ENCODE peak calls at places on chromosome 16, in seven cellular contexts. H is transverse colon, L is HepG2, P is sigmoid colon, Q is H1, F is GM12878, T is K562. V is an unnamed sample.

GRCh38 chr16:15440852-15441251 is 6.5 kb downstream of the BMERB1 start:
- DNase-seq in H (no peak), L (no peak), P (no peak), Q (no peak), F (no peak), T (no peak), V (no peak)

GRCh38 chr16:29984137-29984763 is 10.6 kb downstream of the TAOK2 start:
- DNase-seq in H (no peak), L (no peak), P (no peak), Q (no peak), F (no peak), T (no peak), V (no peak)

GRCh38 chr16:53091508-53092211 is 36.9 kb downstream of the CHD9 start:
- DNase-seq in H (peak), L (no peak), P (peak), Q (no peak), F (peak), T (no peak), V (peak)

GRCh38 chr16:66408181-66409048 is 18.7 kb upstream of the BEAN1 start:
- DNase-seq in H (no peak), L (peak), P (no peak), Q (no peak), F (no peak), T (no peak), V (no peak)

GRCh38 chr16:87461466-87461975 is 31.3 kb downstream of the ZCCHC14 start:
- DNase-seq in H (peak), L (peak), P (peak), Q (peak), F (no peak), T (peak), V (peak)

GRCh38 chr16:81107506-81107905 is 11.3 kb upstream of the GCSH start:
- DNase-seq in H (no peak), L (peak), P (no peak), Q (no peak), F (no peak), T (no peak), V (no peak)

GRCh38 chr16:54093281-54093680 is 193.3 kb downstream of the IRX3 start:
- DNase-seq in H (no peak), L (no peak), P (no peak), Q (no peak), F (no peak), T (no peak), V (no peak)

GRCh38 chr16:57284206-57284951 is at the start of gene PLLP:
- DNase-seq in H (peak), L (no peak), P (peak), Q (peak), F (no peak), T (peak), V (peak)

GRCh38 chr16:14202697-14203096 is 131.6 kb downstream of the MRTFB start:
- DNase-seq in H (no peak), L (peak), P (no peak), Q (no peak), F (no peak), T (peak), V (no peak)

GRCh38 chr16:29664133-29664912 is 1.3 kb downstream of the SPN start:
- DNase-seq in H (peak), L (no peak), P (no peak), Q (no peak), F (no peak), T (peak), V (no peak)

GRCh38 chr16:81181013-81181720 is 57.3 kb upstream of the BCO1 start:
- DNase-seq in H (peak), L (peak), P (peak), Q (peak), F (no peak), T (peak), V (peak)

GRCh38 chr16:72876221-72876620 is 171.7 kb downstream of the ZFHX3 start:
- DNase-seq in H (peak), L (no peak), P (peak), Q (no peak), F (peak), T (no peak), V (peak)

GRCh38 chr16:78395035-78395434 is 295.6 kb downstream of the WWOX start:
- DNase-seq in H (no peak), L (no peak), P (no peak), Q (no peak), F (no peak), T (no peak), V (no peak)

GRCh38 chr16:84995666-84996065 is 15.7 kb downstream of the ZDHHC7 start:
- DNase-seq in H (no peak), L (no peak), P (no peak), Q (no peak), F (no peak), T (no peak), V (peak)

GRCh38 chr16:57475711-57476339 is 10.5 kb downstream of the DOK4 start:
- DNase-seq in H (peak), L (peak), P (no peak), Q (peak), F (no peak), T (peak), V (no peak)

GRCh38 chr16:85171809-85172464 is 59.7 kb upstream of the CIBAR2 start:
- DNase-seq in H (no peak), L (no peak), P (no peak), Q (no peak), F (no peak), T (peak), V (no peak)

GRCh38 chr16:84785843-84786538 is 33.8 kb upstream of the CRISPLD2 start:
- DNase-seq in H (peak), L (peak), P (peak), Q (no peak), F (no peak), T (no peak), V (peak)

GRCh38 chr16:17306745-17307144 is 164.0 kb downstream of the XYLT1 start:
- DNase-seq in H (no peak), L (no peak), P (no peak), Q (no peak), F (no peak), T (no peak), V (no peak)

GRCh38 chr16:73126453-73126853 is 78.5 kb upstream of the ZFHX3 start:
- DNase-seq in H (no peak), L (peak), P (peak), Q (no peak), F (no peak), T (no peak), V (no peak)

GRCh38 chr16:7137560-7138330 is 194.9 kb upstream of the RBFOX1 start:
- DNase-seq in H (no peak), L (peak), P (no peak), Q (no peak), F (no peak), T (no peak), V (no peak)

GRCh38 chr16:64771273-64771672 is 350.6 kb downstream of the CDH11 start:
- DNase-seq in H (no peak), L (no peak), P (no peak), Q (no peak), F (no peak), T (no peak), V (no peak)

GRCh38 chr16:23222929-23223328 is 40.4 kb downstream of the SCNN1G start:
- DNase-seq in H (no peak), L (no peak), P (no peak), Q (no peak), F (no peak), T (no peak), V (no peak)

GRCh38 chr16:89337965-89338364 is 120.5 kb downstream of the ZNF778 start:
- DNase-seq in H (no peak), L (no peak), P (no peak), Q (no peak), F (no peak), T (no peak), V (no peak)

GRCh38 chr16:28872952-28873351 is 5.3 kb upstream of the ATP2A1 start:
- DNase-seq in H (no peak), L (no peak), P (no peak), Q (no peak), F (no peak), T (no peak), V (no peak)

GRCh38 chr16:17034477-17035252 is 436.1 kb downstream of the XYLT1 start:
- DNase-seq in H (no peak), L (no peak), P (no peak), Q (no peak), F (no peak), T (no peak), V (no peak)

GRCh38 chr16:59192551-59193199 is 458.6 kb upstream of the GOT2 start:
- DNase-seq in H (no peak), L (peak), P (no peak), Q (peak), F (no peak), T (no peak), V (no peak)

GRCh38 chr16:78098087-78098486 is 1.4 kb upstream of the WWOX start:
- DNase-seq in H (no peak), L (no peak), P (no peak), Q (no peak), F (no peak), T (no peak), V (no peak)

GRCh38 chr16:22186517-22186916 is 19.6 kb upstream of the EEF2K start:
- DNase-seq in H (no peak), L (no peak), P (no peak), Q (peak), F (no peak), T (no peak), V (no peak)

GRCh38 chr16:74622005-74622404 is 15.1 kb upstream of the GLG1 start:
- DNase-seq in H (no peak), L (no peak), P (no peak), Q (no peak), F (no peak), T (no peak), V (peak)

GRCh38 chr16:63185235-63185780 is 1149.1 kb upstream of the CDH8 start:
- DNase-seq in H (no peak), L (no peak), P (no peak), Q (no peak), F (no peak), T (no peak), V (no peak)

GRCh38 chr16:11824362-11824761 is 27.0 kb downstream of the RSL1D1 start:
- DNase-seq in H (peak), L (peak), P (peak), Q (no peak), F (no peak), T (no peak), V (peak)

GRCh38 chr16:73369841-73370240 is 321.9 kb upstream of the ZFHX3 start:
- DNase-seq in H (no peak), L (no peak), P (no peak), Q (no peak), F (no peak), T (no peak), V (no peak)

GRCh38 chr16:55280622-55281021 is 43.4 kb upstream of the IRX6 start:
- DNase-seq in H (no peak), L (no peak), P (no peak), Q (no peak), F (no peak), T (no peak), V (no peak)

GRCh38 chr16:15765880-15766279 is 90.9 kb downstream of the MYH11 start:
- DNase-seq in H (no peak), L (peak), P (no peak), Q (peak), F (peak), T (peak), V (no peak)

GRCh38 chr16:86368261-86368660 is 142.1 kb upstream of the FOXF1 start:
- DNase-seq in H (no peak), L (no peak), P (peak), Q (no peak), F (no peak), T (no peak), V (no peak)

GRCh38 chr16:86365513-86366040 is 144.8 kb upstream of the FOXF1 start:
- DNase-seq in H (no peak), L (no peak), P (peak), Q (no peak), F (no peak), T (no peak), V (no peak)

GRCh38 chr16:86370036-86370435 is 140.3 kb upstream of the FOXF1 start:
- DNase-seq in H (no peak), L (no peak), P (no peak), Q (no peak), F (no peak), T (no peak), V (no peak)

GRCh38 chr16:86364653-86365380 is 145.5 kb upstream of the FOXF1 start:
- DNase-seq in H (no peak), L (no peak), P (peak), Q (no peak), F (no peak), T (no peak), V (no peak)

GRCh38 chr16:86367291-86368072 is 142.8 kb upstream of the FOXF1 start:
- DNase-seq in H (no peak), L (no peak), P (peak), Q (no peak), F (no peak), T (no peak), V (no peak)
- TF ChIP-seq POLR2AphosphoS5 in H (no peak), L (no peak), P (peak), Q (no peak), F (no peak), T (no peak), V (no peak)

GRCh38 chr16:47643610-47644009 is 182.5 kb downstream of the PHKB start:
- DNase-seq in H (no peak), L (no peak), P (no peak), Q (no peak), F (no peak), T (no peak), V (no peak)
- TF ChIP-seq EP300 in H (no peak), L (no peak), P (no peak), Q (no peak), F (no peak), T (no peak), V (no peak)

GRCh38 chr16:9134739-9135138 is 43.3 kb downstream of the HAPSTR1 start:
- DNase-seq in H (peak), L (peak), P (peak), Q (peak), F (no peak), T (peak), V (peak)

GRCh38 chr16:9138021-9138680 is 46.7 kb downstream of the HAPSTR1 start:
- DNase-seq in H (no peak), L (no peak), P (no peak), Q (no peak), F (no peak), T (no peak), V (no peak)

GRCh38 chr16:9136596-9136995 is 45.2 kb downstream of the HAPSTR1 start:
- DNase-seq in H (peak), L (no peak), P (peak), Q (no peak), F (no peak), T (no peak), V (no peak)

GRCh38 chr16:9134306-9134705 is 42.9 kb downstream of the HAPSTR1 start:
- DNase-seq in H (no peak), L (no peak), P (peak), Q (no peak), F (no peak), T (no peak), V (no peak)

GRCh38 chr16:9135797-9136196 is 44.4 kb downstream of the HAPSTR1 start:
- DNase-seq in H (no peak), L (no peak), P (peak), Q (no peak), F (no peak), T (peak), V (no peak)
- H3K4me3 ChIP-seq in H (no peak), L (no peak), P (no peak), Q (no peak), F (peak), T (no peak), V (no peak)

DNA sequence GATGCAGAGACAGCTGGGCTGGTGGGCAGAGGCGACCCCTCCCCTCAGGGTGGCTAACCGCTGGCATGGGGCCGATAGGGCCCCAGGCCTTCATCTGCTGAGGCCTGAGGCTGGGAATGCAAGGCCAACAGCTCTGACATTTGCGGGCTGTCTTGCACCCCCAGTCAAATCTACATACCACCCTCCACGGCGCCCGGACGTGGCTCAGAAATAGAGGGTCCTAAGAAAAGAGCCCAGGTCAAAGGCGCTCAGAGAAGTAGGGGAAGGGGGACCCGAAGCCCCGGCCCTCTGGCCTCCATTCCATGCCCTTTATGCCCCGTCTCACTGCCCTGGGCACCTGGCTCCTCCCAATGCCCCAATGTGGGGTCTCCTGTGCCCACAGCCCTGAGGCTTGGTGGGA is 142.3 kb downstream of the C16orf78 start:
- DNase-seq in H (no peak), L (no peak), P (no peak), Q (no peak), F (no peak), T (no peak), V (no peak)
- TF ChIP-seq POLR2AphosphoS5 in H (no peak), L (no peak), P (no peak), Q (no peak), F (no peak), T (no peak), V (no peak)

GRCh38 chr16:71489122-71489521 is at the start of gene ZNF19:
- DNase-seq in H (no peak), L (no peak), P (no peak), Q (no peak), F (no peak), T (no peak), V (no peak)

GRCh38 chr16:71479420-71479819 is 9.7 kb downstream of the ZNF19 start:
- DNase-seq in H (peak), L (peak), P (no peak), Q (no peak), F (no peak), T (peak), V (no peak)

GRCh38 chr16:71482569-71482968 is 6.6 kb downstream of the ZNF19 start:
- DNase-seq in H (no peak), L (no peak), P (no peak), Q (no peak), F (no peak), T (no peak), V (no peak)

GRCh38 chr16:71484006-71484893 is 4.9 kb downstream of the ZNF19 start:
- DNase-seq in H (peak), L (peak), P (peak), Q (peak), F (peak), T (peak), V (peak)
- TF ChIP-seq EP300 in H (no peak), L (no peak), P (no peak), Q (no peak), F (no peak), T (no peak), V (no peak)

GRCh38 chr16:27235938-27236245 is 32.6 kb downstream of the KDM8 start:
- DNase-seq in H (no peak), L (no peak), P (peak), Q (no peak), F (no peak), T (no peak), V (no peak)
- H3K4me3 ChIP-seq in H (no peak), L (no peak), P (no peak), Q (no peak), F (no peak), T (no peak), V (no peak)

GRCh38 chr16:556479-557173 is 3.6 kb upstream of the PRR35 start:
- DNase-seq in H (no peak), L (no peak), P (no peak), Q (no peak), F (no peak), T (no peak), V (no peak)
- TF ChIP-seq POLR2AphosphoS5 in H (no peak), L (no peak), P (no peak), Q (no peak), F (no peak), T (no peak), V (no peak)

V was measured in stomach.